ENCODE peak calls at places on chromosomes 13 and 19, in four cellular contexts. O is heart right ventricle, G is upper lobe of right lung, R is body of pancreas. K is an unnamed sample. For H3K4me1, the result is how much of the 10 kb centered on the place peaks cover.

GRCh38 chr13:29523199-29523931 is 72.1 kb downstream of the SLC7A1 start:
- DNase-seq in O (peak), G (peak), R (peak), K (no peak)

GRCh38 chr13:46586766-46587509 is 34.0 kb downstream of the LRCH1 start:
- DNase-seq in R (no peak), O (no peak), G (no peak), K (no peak)

GRCh38 chr19:46716672-46717033 is 261 bp downstream of the PRKD2 start:
- DNase-seq in O (no peak), G (no peak), R (no peak), K (peak)

GRCh38 chr19:21474671-21475181 is 30.7 kb upstream of the ZNF429 start:
- DNase-seq in R (peak), G (peak), O (peak), K (no peak)

GRCh38 chr19:50896591-50897190 is 14.5 kb downstream of the KLK4 start:
- DNase-seq in R (peak), O (no peak), G (no peak), K (no peak)

GRCh38 chr13:29535663-29536655 is 59.5 kb downstream of the SLC7A1 start:
- DNase-seq in G (no peak), O (no peak), R (no peak), K (no peak)

GRCh38 chr13:110008816-110009215 is 222.4 kb upstream of the IRS2 start:
- DNase-seq in G (no peak), R (no peak), O (no peak), K (no peak)

GRCh38 chr19:7933411-7933810 is 7.5 kb upstream of the CTXN1 start:
- DNase-seq in G (no peak), O (no peak), R (no peak), K (no peak)

GRCh38 chr13:34065915-34066314 is 248.0 kb downstream of the RFC3 start:
- DNase-seq in O (no peak), R (no peak), G (no peak), K (peak)

GRCh38 chr19:928471-929259 is 2.8 kb downstream of the ARID3A start:
- DNase-seq in G (peak), O (peak), R (no peak), K (no peak)

GRCh38 chr13:71255633-71256032 is 611.4 kb downstream of the DACH1 start:
- DNase-seq in R (no peak), G (no peak), O (no peak), K (peak)

GRCh38 chr19:1112254-1113208 is 8.7 kb downstream of the GPX4 start:
- DNase-seq in R (peak), O (peak), G (peak), K (no peak)

GRCh38 chr19:34468400-34468799 is 13.2 kb upstream of the WTIP start:
- DNase-seq in O (no peak), G (no peak), R (no peak), K (no peak)

GRCh38 chr13:79612604-79613003 is 131.6 kb downstream of the NDFIP2 start:
- DNase-seq in O (no peak), R (no peak), G (no peak), K (no peak)

GRCh38 chr13:86741762-86742285 is 929.3 kb upstream of the SLITRK5 start:
- DNase-seq in R (no peak), O (no peak), G (no peak), K (no peak)

GRCh38 chr19:30685601-30686000 is 313.4 kb downstream of the ZNF536 start:
- DNase-seq in O (no peak), G (no peak), R (no peak), K (no peak)

GRCh38 chr13:38781539-38781938 is 94.7 kb downstream of the FREM2 start:
- DNase-seq in O (no peak), G (no peak), R (no peak), K (no peak)

GRCh38 chr19:32708457-32708856 is 11.1 kb upstream of the TDRD12 start:
- DNase-seq in O (no peak), G (no peak), R (no peak), K (no peak)

GRCh38 chr13:93217701-93218100 is 8.9 kb upstream of the GPC6 start:
- DNase-seq in R (no peak), G (no peak), O (no peak), K (no peak)

GRCh38 chr19:18798384-18799352 is 7.6 kb upstream of the COMP start:
- DNase-seq in O (no peak), G (no peak), R (no peak), K (peak)

GRCh38 chr13:100646030-100646673 is 28.4 kb downstream of the TMTC4 start:
- DNase-seq in R (no peak), O (no peak), G (no peak), K (no peak)

GRCh38 chr13:51243227-51243626 is 21.0 kb downstream of the FAM124A start:
- DNase-seq in R (no peak), O (no peak), G (no peak), K (no peak)

GRCh38 chr13:51240178-51240577 is 18.0 kb downstream of the FAM124A start:
- DNase-seq in O (no peak), R (no peak), G (no peak), K (no peak)

GRCh38 chr13:51243832-51244231 is 21.6 kb downstream of the FAM124A start:
- DNase-seq in G (no peak), O (no peak), R (no peak), K (no peak)

GRCh38 chr13:51241720-51242119 is 19.5 kb downstream of the FAM124A start:
- DNase-seq in R (peak), O (no peak), G (no peak), K (no peak)

GRCh38 chr13:51240888-51241475 is 18.8 kb downstream of the FAM124A start:
- DNase-seq in O (no peak), R (no peak), G (no peak), K (no peak)
- H3K4me1 ChIP-seq in O (under half), R (under half), G (under half), K (under half)

DNA sequence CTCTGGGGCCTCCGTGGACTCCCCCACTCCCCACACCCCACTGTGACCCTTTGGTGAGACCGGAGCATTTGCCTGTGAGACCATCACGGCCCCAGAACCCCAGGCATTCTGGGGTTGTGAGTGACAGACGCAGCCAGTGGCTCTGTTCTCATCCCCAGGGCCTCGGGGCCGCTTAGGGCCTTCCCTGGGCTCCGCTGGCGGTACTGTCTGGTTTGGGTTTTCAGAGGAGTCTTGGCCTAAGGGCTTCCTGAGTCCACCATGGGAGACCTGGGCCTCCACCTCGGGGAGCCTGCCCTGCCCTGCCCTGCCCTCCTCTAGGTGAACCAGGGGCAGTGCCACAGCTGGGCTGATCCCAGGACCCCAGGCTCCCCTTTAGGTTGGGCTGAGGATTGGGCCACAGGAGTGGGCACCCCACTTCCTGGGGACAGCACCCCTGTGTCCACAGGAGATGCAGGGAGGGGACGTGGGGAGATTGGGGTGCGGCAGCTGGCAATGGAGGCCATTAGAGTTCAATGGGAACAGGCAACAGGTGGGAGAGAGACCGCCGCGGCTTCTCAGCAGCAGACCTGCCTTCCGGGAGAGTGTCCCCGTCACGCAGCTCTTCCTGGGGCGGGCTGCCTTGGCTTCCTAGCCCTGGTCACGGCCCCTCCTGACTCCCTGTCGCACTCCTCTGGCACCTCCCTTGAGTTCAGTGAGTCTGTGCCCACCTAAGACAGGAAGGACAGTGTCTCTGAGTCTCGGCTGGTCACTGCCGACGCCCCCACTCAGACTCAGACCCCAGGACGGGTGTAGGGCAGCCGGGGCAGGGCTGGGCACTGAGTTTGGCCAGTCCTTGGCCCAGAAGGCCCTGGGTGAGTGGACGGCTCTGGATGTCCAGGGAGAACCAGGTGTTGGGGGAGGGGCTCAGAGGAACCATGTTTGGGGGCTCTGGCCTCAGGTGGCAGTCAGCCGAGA is 164.1 kb downstream of the KDM4B start:
- DNase-seq in O (no peak), R (no peak), G (no peak), K (no peak)
- H3K4me3 ChIP-seq in O (no peak), R (no peak), G (no peak), K (no peak)

GRCh38 chr13:48158290-48158689 is 63.4 kb upstream of the MED4 start:
- DNase-seq in O (no peak), R (peak), G (no peak), K (no peak)

GRCh38 chr13:48156466-48156865 is 61.6 kb upstream of the MED4 start:
- DNase-seq in R (peak), G (no peak), O (no peak), K (no peak)

GRCh38 chr13:48160879-48161278 is 66.0 kb upstream of the MED4 start:
- DNase-seq in G (no peak), O (no peak), R (no peak), K (no peak)

GRCh38 chr13:48159436-48160225 is 64.7 kb upstream of the MED4 start:
- DNase-seq in R (no peak), O (no peak), G (no peak), K (no peak)

DNA sequence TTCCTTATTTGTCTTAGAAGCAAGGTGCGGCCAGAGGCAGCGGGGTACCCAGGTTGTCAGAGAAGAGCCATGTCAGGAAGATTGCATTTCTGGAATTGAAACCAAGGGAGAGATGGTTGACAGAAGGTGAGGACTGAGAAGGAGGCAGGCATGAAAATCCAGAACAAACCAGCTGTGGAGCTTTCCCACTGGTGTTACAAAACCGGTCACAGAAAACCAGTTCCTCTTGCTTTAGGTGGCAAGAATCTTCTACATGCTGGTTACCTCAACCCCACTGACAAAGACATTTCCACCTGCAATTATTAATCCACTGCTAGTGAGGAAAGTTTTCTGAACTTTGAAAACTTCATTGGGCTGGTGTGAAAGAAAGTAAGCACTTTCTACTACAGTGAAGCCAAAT is 64.0 kb upstream of the MED4 start:
- DNase-seq in O (no peak), R (peak), G (no peak), K (no peak)
- H3K4me1 ChIP-seq in O (under half), R (under half), G (under half), K (under half)

DNA sequence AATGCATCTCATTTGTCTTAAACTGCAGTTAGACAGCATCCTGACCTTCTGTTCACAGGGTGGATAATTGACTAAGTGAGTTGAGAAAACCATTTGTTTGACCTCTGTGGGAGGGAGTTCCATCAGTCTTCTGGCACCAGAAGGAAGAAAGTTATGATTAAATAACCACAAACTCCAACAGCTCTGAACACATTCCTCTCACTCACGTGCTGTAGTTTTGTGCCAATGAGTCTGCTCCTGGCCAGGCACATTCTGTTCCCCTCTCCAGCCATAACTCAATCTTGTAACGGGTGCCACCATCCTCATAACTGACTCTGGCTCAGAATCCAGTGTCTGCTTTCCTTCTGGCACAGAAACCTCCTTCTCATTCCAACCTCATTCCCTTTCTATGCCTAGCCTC is 817.1 kb downstream of the SLITRK1 start:
- DNase-seq in G (no peak), O (no peak), R (peak), K (no peak)
- H3K4me3 ChIP-seq in G (no peak), O (no peak), R (no peak), K (no peak)

GRCh38 chr19:16380314-16380695 is 55.7 kb downstream of the KLF2 start:
- DNase-seq in O (no peak), G (no peak), R (no peak), K (no peak)
- H3K4me1 ChIP-seq in O (under half), G (under half), R (under half), K (under half)

GRCh38 chr13:62997696-62998095 is 1582.0 kb upstream of the PCDH20 start:
- DNase-seq in G (no peak), O (no peak), R (no peak), K (no peak)
- H3K4me3 ChIP-seq in G (no peak), O (no peak), R (no peak), K (no peak)

GRCh38 chr13:40583738-40584137 is 82.7 kb downstream of the FOXO1 start:
- DNase-seq in G (no peak), O (no peak), R (no peak), K (no peak)
- H3K4me1 ChIP-seq in G (under half), O (half or more), R (half or more), K (under half)